ENCODE peak calls at places on chromosomes 13 and 19, in nine cellular contexts. P is GM06990, C is upper lobe of right lung, S is Peyer's patch, N is fibroblast of mammary gland, M is fibroblast of pulmonary artery, H is tibial nerve, V is AG10803, T is body of pancreas. K is an unnamed sample.

GRCh38 chr19:9936151-9937000 is at the start of gene OLFM2:
- DNase-seq in P (no peak), N (no peak), M (no peak), S (no peak), V (no peak), H (no peak), C (no peak), T (peak), K (no peak)

GRCh38 chr13:108195146-108195545 is 20.2 kb downstream of the LIG4 start:
- DNase-seq in S (no peak), C (no peak), P (no peak), N (peak), T (no peak), V (peak), H (no peak), M (peak), K (peak)

GRCh38 chr13:20360041-20360491 is 127.9 kb upstream of the GJB6 start:
- DNase-seq in T (peak), M (peak), P (no peak), H (no peak), S (no peak), N (peak), C (no peak), V (peak), K (peak)

GRCh38 chr19:15101479-15102082 is 5.6 kb upstream of the SYDE1 start:
- DNase-seq in V (peak), P (no peak), T (peak), N (peak), C (no peak), H (peak), M (peak), S (peak), K (peak)

GRCh38 chr13:94585543-94586101 is 10.3 kb downstream of the TGDS start:
- DNase-seq in P (no peak), N (no peak), T (no peak), H (no peak), C (no peak), S (no peak), M (no peak), V (no peak), K (no peak)

GRCh38 chr13:90336507-90336906 is 1011.0 kb upstream of the MIR17HG start:
- DNase-seq in V (no peak), T (no peak), P (no peak), S (no peak), C (no peak), H (no peak), N (no peak), M (no peak), K (no peak)

GRCh38 chr13:27481766-27482165 is 31.4 kb upstream of the MTIF3 start:
- DNase-seq in V (no peak), N (peak), M (peak), C (peak), S (no peak), T (peak), P (no peak), H (no peak), K (peak)

GRCh38 chr13:40485611-40486517 is 180.6 kb downstream of the FOXO1 start:
- DNase-seq in M (no peak), C (no peak), T (no peak), N (no peak), S (peak), H (no peak), P (peak), V (no peak), K (no peak)

GRCh38 chr13:67023088-67023893 is 206.8 kb downstream of the PCDH9 start:
- DNase-seq in N (peak), H (peak), T (no peak), C (no peak), M (peak), S (no peak), V (peak), P (no peak), K (peak)

GRCh38 chr13:40379794-40380608 is 286.4 kb downstream of the FOXO1 start:
- DNase-seq in N (no peak), P (no peak), C (no peak), M (no peak), V (no peak), T (no peak), S (no peak), H (no peak), K (no peak)

GRCh38 chr13:108897955-108898354 is 268.5 kb downstream of the MYO16 start:
- DNase-seq in P (no peak), T (no peak), M (no peak), V (peak), N (peak), H (no peak), C (no peak), S (no peak), K (peak)

GRCh38 chr13:42040730-42041016 is 7.8 kb upstream of the DGKH start:
- DNase-seq in H (no peak), T (no peak), C (no peak), S (no peak), P (no peak), V (no peak), M (no peak), N (no peak), K (no peak)

GRCh38 chr13:50403311-50403710 is 388.1 kb downstream of the KCNRG start:
- DNase-seq in P (no peak), N (no peak), M (no peak), T (no peak), S (no peak), C (no peak), V (no peak), H (no peak), K (no peak)

GRCh38 chr13:86757236-86757978 is 913.8 kb upstream of the SLITRK5 start:
- DNase-seq in N (no peak), S (no peak), T (no peak), H (no peak), C (no peak), P (no peak), M (no peak), V (no peak), K (no peak)

GRCh38 chr13:86760620-86761019 is 910.6 kb upstream of the SLITRK5 start:
- DNase-seq in C (no peak), M (no peak), P (no peak), N (no peak), V (no peak), T (no peak), S (no peak), H (no peak), K (no peak)

DNA sequence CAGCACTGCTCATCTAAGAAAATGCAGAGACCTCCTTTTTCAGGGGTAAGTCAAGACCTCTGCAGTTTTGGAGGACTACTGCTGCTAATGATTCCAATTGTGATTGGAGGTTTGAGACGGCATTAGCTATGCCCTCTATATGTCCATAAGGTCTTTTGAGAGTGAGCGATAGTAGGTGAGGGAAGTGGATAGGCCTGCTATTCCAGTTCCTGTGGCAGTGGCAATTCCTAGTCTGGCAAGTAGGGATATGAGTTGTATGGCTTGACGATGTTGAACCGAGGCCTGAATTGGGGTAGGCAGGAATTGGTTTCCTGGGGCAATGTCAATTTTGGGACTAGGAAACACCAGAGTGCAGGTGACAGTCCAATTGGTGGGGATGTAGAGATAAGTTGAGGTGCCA is 913.1 kb upstream of the SLITRK5 start:
- DNase-seq in H (no peak), S (no peak), V (no peak), N (no peak), P (no peak), T (no peak), C (no peak), M (no peak), K (no peak)
- TF ChIP-seq CTCF in H (no peak), S (no peak), V (no peak), N (no peak), P (no peak), T (no peak), C (no peak), M (no peak), K (no peak)

GRCh38 chr13:97976551-97977375 is 23.3 kb downstream of the IPO5 start:
- DNase-seq in P (no peak), S (no peak), V (no peak), M (no peak), T (peak), H (peak), C (peak), N (no peak), K (no peak)

GRCh38 chr13:97977376-97977705 is 23.9 kb downstream of the IPO5 start:
- DNase-seq in M (no peak), P (no peak), C (no peak), S (no peak), V (no peak), T (no peak), H (no peak), N (peak), K (peak)

GRCh38 chr13:97979556-97979955 is 26.1 kb downstream of the IPO5 start:
- DNase-seq in V (no peak), T (no peak), P (no peak), N (no peak), M (no peak), H (no peak), C (no peak), S (no peak), K (no peak)

GRCh38 chr13:97977982-97978381 is 24.5 kb downstream of the IPO5 start:
- DNase-seq in V (no peak), N (no peak), S (no peak), T (no peak), H (no peak), P (no peak), C (no peak), M (no peak), K (no peak)

DNA sequence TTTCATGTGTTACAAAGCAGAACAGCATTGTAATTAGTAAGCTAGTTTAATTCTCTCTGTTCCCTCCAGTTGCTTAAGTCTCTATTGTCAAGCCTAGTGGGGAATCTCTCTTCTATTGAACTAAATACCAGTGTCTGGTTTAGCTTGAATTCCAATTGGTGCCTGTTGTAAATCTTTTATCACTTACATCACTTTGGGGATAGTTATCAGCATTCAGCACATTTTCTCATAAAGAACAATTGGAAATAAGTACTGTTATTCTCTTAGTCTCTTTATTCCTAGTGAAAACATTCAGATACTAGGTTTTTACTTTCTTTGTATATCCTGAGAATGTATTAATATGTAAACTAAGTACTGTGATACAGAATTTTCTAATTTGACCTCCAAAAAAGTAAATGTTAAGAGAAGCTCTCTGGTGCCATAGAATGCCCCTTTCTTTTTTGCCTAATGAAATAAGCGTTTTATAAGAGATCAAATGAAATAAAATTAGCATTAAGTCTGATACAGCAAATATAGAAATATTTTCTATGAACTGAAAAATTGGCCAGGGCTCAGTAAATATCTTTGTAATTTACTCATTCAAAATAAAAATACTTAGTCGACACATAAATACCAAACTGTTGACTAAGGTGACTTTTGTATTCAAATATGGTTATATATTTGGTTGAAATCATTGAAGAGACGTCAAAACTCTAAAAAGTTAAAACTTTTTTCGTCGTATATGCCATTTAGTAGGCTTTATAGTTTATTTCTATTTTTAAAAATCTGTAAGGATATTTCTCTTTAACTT is 25.4 kb downstream of the IPO5 start:
- DNase-seq in M (peak), T (no peak), C (no peak), V (peak), H (no peak), N (peak), P (no peak), S (no peak), K (peak)
- H3K4me3 ChIP-seq in M (peak), T (no peak), C (no peak), V (peak), H (no peak), N (peak), P (peak), S (no peak), K (peak)

GRCh38 chr19:5288347-5288739 is 52.3 kb downstream of the PTPRS start:
- DNase-seq in N (no peak), H (no peak), V (peak), S (no peak), C (no peak), M (no peak), T (peak), P (no peak), K (no peak)

GRCh38 chr19:5287066-5287465 is 53.5 kb downstream of the PTPRS start:
- DNase-seq in V (no peak), N (no peak), C (no peak), M (no peak), T (no peak), S (no peak), P (no peak), H (no peak), K (no peak)

GRCh38 chr19:5291588-5292193 is 48.9 kb downstream of the PTPRS start:
- DNase-seq in T (no peak), M (no peak), H (no peak), N (no peak), C (no peak), V (no peak), S (no peak), P (no peak), K (no peak)

GRCh38 chr19:5290336-5291262 is 50.0 kb downstream of the PTPRS start:
- DNase-seq in H (no peak), T (no peak), N (no peak), C (no peak), V (no peak), M (no peak), S (no peak), P (no peak), K (no peak)

GRCh38 chr19:5289060-5289990 is 51.3 kb downstream of the PTPRS start:
- DNase-seq in M (no peak), S (no peak), V (no peak), N (no peak), P (no peak), T (no peak), H (no peak), C (no peak), K (no peak)
- TF ChIP-seq CTCF in M (no peak), S (no peak), V (no peak), N (no peak), P (peak), T (no peak), H (no peak), C (no peak), K (no peak)

GRCh38 chr19:1856698-1857603 is 6.4 kb downstream of the KLF16 start:
- DNase-seq in C (peak), N (peak), V (peak), P (peak), T (peak), S (peak), M (peak), H (peak), K (peak)

GRCh38 chr19:1858412-1859081 is 4.8 kb downstream of the KLF16 start:
- DNase-seq in C (no peak), N (no peak), M (no peak), S (no peak), H (no peak), V (no peak), T (no peak), P (no peak), K (no peak)

GRCh38 chr19:1859319-1859718 is 4.1 kb downstream of the KLF16 start:
- DNase-seq in H (no peak), V (no peak), M (no peak), S (no peak), C (no peak), T (no peak), P (no peak), N (no peak), K (no peak)

GRCh38 chr19:1856345-1856697 is 7.1 kb downstream of the KLF16 start:
- DNase-seq in C (no peak), H (no peak), P (no peak), T (no peak), N (no peak), S (no peak), V (no peak), M (no peak), K (no peak)

GRCh38 chr19:1857648-1858326 is 5.6 kb downstream of the KLF16 start:
- DNase-seq in P (no peak), N (no peak), C (no peak), H (no peak), T (no peak), S (no peak), M (no peak), V (no peak), K (no peak)
- H3K4me3 ChIP-seq in P (peak), N (no peak), C (peak), H (peak), T (no peak), S (peak), M (no peak), V (peak), K (no peak)

DNA sequence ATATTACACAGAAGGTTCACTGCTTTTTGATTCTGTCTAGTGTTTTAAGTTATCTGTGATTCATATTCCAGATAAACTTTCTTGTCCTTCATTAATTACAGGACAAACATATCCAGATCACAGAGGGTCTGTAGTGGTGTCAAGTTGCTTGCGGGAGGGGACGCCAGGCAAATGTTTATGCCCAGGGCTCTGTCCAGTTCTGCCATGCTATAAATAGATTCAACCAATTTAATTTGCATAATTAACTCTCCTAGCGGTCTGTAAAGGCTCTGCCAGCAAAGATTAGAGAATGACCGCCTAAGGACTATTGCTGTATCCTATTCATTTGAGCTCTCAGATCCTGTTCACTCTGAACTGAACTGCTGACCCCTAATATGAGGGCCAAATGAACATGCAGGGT is 59.7 kb upstream of the TRPC4 start:
- DNase-seq in S (no peak), P (no peak), N (no peak), H (no peak), C (no peak), M (no peak), V (no peak), T (no peak), K (no peak)
- TF ChIP-seq CTCF in S (no peak), P (no peak), N (no peak), H (no peak), C (no peak), M (no peak), V (no peak), T (no peak), K (no peak)

DNA sequence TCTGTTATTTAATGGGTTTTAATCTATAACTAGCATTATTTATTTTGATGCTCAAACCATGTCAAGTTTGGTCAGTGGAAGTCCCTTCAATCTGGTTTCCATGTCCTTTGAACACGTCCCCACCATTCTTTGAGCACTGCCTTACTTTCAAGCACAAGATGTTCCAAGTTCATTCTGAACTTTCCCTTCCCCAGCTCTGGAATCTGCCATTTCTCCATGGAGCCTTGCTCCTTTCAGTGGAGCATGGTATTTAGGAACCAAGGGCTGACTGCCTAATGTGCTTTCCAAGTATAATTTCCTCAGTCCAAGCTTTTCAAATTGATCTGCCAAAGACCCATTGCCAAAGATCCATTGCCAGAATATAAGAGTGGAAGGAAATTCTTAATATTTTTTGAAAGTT is 1.1 kb upstream of the ZNF546 start:
- DNase-seq in M (no peak), P (no peak), H (no peak), S (no peak), N (no peak), C (no peak), T (no peak), V (no peak), K (no peak)
- H3K4me3 ChIP-seq in M (peak), P (peak), H (peak), S (no peak), N (peak), C (peak), T (no peak), V (peak), K (peak)

DNA sequence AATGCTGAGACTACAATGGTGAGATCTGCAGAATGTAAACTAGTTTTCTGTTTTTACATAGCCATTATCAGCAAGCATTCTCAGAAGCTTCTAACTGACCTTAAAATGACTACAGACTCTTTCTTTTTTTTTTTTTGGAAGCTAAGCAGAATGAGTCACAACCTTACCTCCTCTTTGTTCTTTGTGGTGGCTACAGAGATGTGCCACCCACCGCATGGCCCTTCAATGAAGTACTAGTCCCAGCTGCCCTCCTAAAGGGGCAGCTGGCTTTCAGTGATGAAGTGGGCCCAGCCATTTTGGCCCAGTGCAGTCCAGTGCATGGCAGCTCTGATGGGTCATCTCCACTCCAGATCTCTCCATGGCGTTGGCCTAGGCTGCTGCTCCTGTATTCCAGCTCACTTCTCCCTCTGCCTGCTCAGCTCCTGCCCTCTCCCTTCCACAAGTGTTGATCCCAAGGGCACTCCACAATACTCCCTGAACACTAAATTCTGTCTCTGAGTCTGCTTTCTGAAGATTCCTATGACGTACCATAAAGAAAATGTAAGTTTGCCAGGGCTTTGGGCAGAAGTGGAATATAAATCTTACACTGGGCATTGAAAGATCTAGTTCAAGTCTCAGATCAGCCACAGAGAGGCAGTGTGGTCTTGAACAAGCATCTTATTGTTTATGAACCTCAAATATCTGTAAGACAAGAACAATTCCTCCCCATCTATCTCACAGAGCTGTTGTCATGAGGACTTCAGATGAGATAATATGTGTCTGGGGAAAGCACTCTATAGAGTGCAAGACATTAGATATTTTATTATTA is 85.6 kb downstream of the RXFP2 start:
- DNase-seq in V (peak), C (no peak), H (no peak), T (no peak), M (peak), N (peak), P (peak), S (no peak), K (peak)
- TF ChIP-seq CTCF in V (peak), C (peak), H (peak), T (no peak), M (no peak), N (peak), P (peak), S (no peak), K (peak)

GRCh38 chr13:35499131-35500051 is 22.9 kb upstream of the MAB21L1 start:
- DNase-seq in T (no peak), S (no peak), M (no peak), P (no peak), H (no peak), C (no peak), N (no peak), V (no peak), K (no peak)
- H3K4me3 ChIP-seq in T (no peak), S (no peak), M (no peak), P (no peak), H (no peak), C (no peak), N (no peak), V (no peak), K (no peak)

K was measured in cardiac fibroblast.